ENCODE peak calls at places on chromosomes 11 and 22, in seven cellular contexts. S, X, F, V, M, C and N are unnamed samples. For H3K36me3, the result is how much of the 10 kb centered on the place peaks cover.

GRCh38 chr11:103624708-103625623 is 411.5 kb upstream of the DDI1 start:
- DNase-seq in S (no peak), X (peak), F (no peak), V (no peak), M (no peak), C (peak), N (no peak)

GRCh38 chr22:19612866-19613572 is 88.8 kb upstream of the CLDN5 start:
- DNase-seq in S (no peak), X (no peak), F (no peak), V (no peak), M (no peak), C (no peak), N (no peak)

GRCh38 chr11:35962373-35963138 is 18.7 kb downstream of the LDLRAD3 start:
- DNase-seq in S (no peak), X (no peak), F (no peak), V (no peak), M (no peak), C (no peak), N (no peak)

GRCh38 chr11:68353669-68354068 is 41.3 kb downstream of the LRP5 start:
- DNase-seq in S (no peak), X (no peak), F (no peak), V (no peak), M (no peak), C (no peak), N (no peak)

GRCh38 chr22:33112606-33113005 is 54.4 kb upstream of the SYN3 start:
- DNase-seq in S (no peak), X (no peak), F (no peak), V (no peak), M (no peak), C (no peak), N (no peak)

GRCh38 chr11:95364324-95365295 is 133.6 kb upstream of the SESN3 start:
- DNase-seq in S (no peak), X (no peak), F (no peak), V (no peak), M (no peak), C (peak), N (no peak)

GRCh38 chr22:45848904-45849303 is 128.1 kb downstream of the WNT7B start:
- DNase-seq in S (no peak), X (no peak), F (no peak), V (no peak), M (no peak), C (no peak), N (no peak)

GRCh38 chr11:2463766-2464277 is 19.0 kb downstream of the KCNQ1 start:
- DNase-seq in S (no peak), X (no peak), F (no peak), V (no peak), M (no peak), C (no peak), N (peak)

GRCh38 chr11:86726118-86726748 is 53.8 kb upstream of the ME3 start:
- DNase-seq in S (no peak), X (no peak), F (no peak), V (no peak), M (no peak), C (peak), N (no peak)

GRCh38 chr11:17550455-17551346 is 3.6 kb downstream of the OTOG start:
- DNase-seq in S (no peak), X (no peak), F (no peak), V (no peak), M (no peak), C (no peak), N (no peak)

GRCh38 chr22:46561435-46561905 is 24.1 kb upstream of the CELSR1 start:
- DNase-seq in S (peak), X (no peak), F (no peak), V (no peak), M (no peak), C (no peak), N (no peak)

GRCh38 chr11:44110231-44110679 is 14.8 kb downstream of the EXT2 start:
- DNase-seq in S (no peak), X (peak), F (no peak), V (no peak), M (peak), C (peak), N (no peak)
- H3K36me3 ChIP-seq in S (under half), X (under half), F (under half), V (under half), M (under half), C (under half), N (under half)

DNA sequence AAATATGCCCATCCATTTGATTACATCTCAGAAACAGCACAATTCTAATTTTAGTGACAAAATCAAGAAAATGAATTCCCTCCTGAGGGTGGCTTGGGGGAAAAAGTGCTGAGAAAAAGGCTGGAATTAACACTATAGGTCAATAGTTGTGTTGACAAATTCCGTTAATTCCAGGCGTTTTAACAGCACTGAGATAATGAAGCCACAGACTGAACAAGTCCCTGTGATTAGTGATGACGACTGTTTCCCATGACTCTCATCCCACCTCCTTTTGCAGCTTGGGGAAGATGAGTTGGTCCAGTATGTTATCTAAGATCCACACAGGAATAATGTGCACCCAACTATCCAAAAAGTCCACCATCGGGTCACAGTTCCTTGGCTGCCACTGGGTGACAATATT is 12.8 kb downstream of the SRRD start:
- DNase-seq in S (no peak), X (no peak), F (no peak), V (no peak), M (no peak), C (no peak), N (no peak)
- H3K36me3 ChIP-seq in S (under half), X (under half), F (under half), V (half or more), M (half or more), C (under half), N (half or more)

GRCh38 chr11:73976451-73977151 is 6.0 kb downstream of the UCP2 start:
- DNase-seq in S (no peak), X (no peak), F (no peak), V (no peak), M (no peak), C (no peak), N (no peak)

GRCh38 chr11:73975479-73975757 is 7.2 kb downstream of the UCP2 start:
- DNase-seq in S (no peak), X (no peak), F (no peak), V (no peak), M (no peak), C (no peak), N (no peak)

GRCh38 chr11:73972187-73972586 is 10.5 kb downstream of the UCP2 start:
- DNase-seq in S (no peak), X (no peak), F (no peak), V (no peak), M (no peak), C (no peak), N (no peak)

GRCh38 chr11:73972620-73973449 is 9.8 kb downstream of the UCP2 start:
- DNase-seq in S (no peak), X (no peak), F (no peak), V (no peak), M (no peak), C (no peak), N (no peak)

DNA sequence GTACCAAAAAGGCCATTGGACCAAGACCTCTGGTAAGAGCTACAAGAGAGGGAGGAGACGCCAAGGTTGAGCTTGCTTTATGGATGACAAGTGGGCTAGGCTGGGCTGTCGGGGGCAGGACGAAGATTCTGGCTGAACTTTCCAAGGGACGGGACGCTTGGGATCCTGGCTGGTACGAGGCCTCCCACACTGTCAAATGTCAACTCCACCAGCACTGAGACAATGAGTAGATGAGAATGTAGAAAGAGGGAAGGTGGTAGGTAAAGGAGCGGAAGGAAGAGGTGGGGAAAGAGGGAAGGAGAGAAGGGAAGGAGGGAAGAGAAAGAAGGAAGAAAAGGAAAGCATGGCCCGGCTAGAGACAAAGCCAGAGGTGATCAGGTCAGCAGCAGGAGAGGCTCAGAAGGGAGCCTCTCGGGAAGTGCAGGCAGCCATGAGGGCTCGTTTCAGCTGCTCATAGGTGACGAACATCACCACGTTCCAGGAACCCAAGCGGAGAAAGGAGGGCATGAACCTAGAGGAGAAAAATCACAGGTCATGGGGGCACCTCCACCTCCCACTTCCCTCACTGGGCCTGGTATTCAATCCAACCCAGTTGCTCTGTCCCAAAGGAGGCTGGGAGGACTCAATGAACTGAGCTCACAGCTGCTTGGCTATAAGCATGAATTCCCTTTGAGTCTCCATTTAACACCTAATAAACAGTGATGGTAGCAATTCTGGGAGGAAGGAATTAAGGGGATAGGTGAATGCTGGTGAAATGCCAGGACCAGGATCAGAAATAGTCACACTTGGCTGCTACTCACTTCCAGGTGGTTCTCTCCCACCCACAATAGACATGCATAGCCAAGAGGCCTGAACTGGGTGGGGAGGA is 7.8 kb downstream of the UCP2 start:
- DNase-seq in S (no peak), X (no peak), F (no peak), V (no peak), M (no peak), C (no peak), N (no peak)
- H3K36me3 ChIP-seq in S (under half), X (under half), F (under half), V (half or more), M (under half), C (under half), N (under half)

GRCh38 chr11:45877221-45877620 is 8.2 kb upstream of the MAPK8IP1 start:
- DNase-seq in S (no peak), X (no peak), F (no peak), V (no peak), M (no peak), C (no peak), N (no peak)

GRCh38 chr11:45872513-45873356 is 12.7 kb upstream of the MAPK8IP1 start:
- DNase-seq in S (no peak), X (peak), F (no peak), V (peak), M (no peak), C (peak), N (no peak)

GRCh38 chr11:45879803-45880685 is 5.4 kb upstream of the MAPK8IP1 start:
- DNase-seq in S (no peak), X (no peak), F (no peak), V (no peak), M (no peak), C (no peak), N (no peak)

GRCh38 chr11:45877845-45878244 is 7.6 kb upstream of the MAPK8IP1 start:
- DNase-seq in S (no peak), X (no peak), F (no peak), V (no peak), M (no peak), C (no peak), N (no peak)

GRCh38 chr11:45876401-45876800 is 9.1 kb upstream of the MAPK8IP1 start:
- DNase-seq in S (no peak), X (no peak), F (no peak), V (no peak), M (no peak), C (no peak), N (no peak)
- H3K36me3 ChIP-seq in S (under half), X (under half), F (under half), V (under half), M (under half), C (under half), N (half or more)

DNA sequence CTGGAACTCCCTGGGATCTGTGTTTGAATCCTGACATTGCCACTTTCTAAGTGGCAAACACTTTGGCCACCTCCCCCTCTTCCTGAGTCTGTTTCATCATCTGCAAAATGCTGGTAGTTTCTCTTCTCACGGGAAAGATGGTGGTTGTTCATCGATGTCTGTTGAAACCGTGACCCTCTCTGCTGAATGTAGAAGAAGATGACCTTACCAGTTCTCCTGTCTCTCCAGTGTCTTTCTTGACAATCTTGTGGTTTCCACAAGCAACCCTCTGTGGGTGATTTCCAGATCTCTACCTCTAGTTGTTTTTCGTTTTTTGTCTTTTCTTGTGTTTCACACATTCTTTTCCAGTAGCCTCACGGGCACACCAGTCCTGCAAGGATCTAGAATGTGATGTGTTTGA is 27.5 kb downstream of the ZBTB16 start:
- DNase-seq in S (no peak), X (no peak), F (no peak), V (no peak), M (no peak), C (no peak), N (no peak)
- H3K36me3 ChIP-seq in S (under half), X (under half), F (under half), V (under half), M (under half), C (under half), N (half or more)

DNA sequence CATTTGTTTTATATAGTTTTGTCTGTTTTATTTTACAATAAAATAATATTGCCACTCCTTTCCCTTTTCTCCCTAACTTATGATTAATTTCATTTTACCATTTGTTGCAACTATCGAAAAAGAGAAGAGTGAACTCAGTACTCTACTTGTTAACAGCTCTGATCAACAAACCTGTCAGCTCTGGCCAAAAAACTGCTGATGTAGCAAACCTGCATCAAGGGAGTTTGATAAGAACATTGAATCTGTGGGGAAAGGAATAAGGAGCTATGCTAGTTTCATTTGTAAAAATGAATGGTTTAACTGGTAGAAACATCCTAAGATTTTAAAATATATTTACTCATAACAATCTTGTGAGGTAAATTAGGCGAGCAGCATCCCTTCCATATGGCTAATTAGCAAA is 42.9 kb downstream of the EIF4ENIF1 start:
- DNase-seq in S (no peak), X (no peak), F (no peak), V (no peak), M (no peak), C (no peak), N (no peak)
- H3K36me3 ChIP-seq in S (under half), X (under half), F (under half), V (under half), M (under half), C (under half), N (half or more)

DNA sequence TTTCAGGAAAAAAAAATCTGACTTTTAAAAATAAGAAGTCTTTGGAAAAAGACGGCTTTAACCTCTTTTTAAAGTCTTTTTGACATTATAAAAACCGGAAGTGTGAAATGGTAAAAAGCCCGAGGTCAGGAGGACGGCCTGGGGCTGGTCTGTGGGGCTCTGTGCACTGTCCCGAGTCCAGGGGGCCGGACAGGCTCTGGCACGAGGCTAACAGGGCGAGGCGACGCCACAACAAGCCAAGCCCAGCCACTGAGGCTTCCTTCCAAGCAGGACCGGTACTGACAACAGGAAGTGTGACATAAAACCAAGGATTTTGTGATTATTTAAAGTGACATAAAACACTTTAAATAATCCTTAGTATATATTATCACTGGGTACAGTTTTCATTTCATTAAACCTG is 39.2 kb downstream of the BRD1 start:
- DNase-seq in S (peak), X (peak), F (no peak), V (no peak), M (peak), C (no peak), N (peak)
- H3K36me3 ChIP-seq in S (under half), X (under half), F (under half), V (half or more), M (under half), C (under half), N (half or more)

GRCh38 chr11:66231561-66231960 is 36.9 kb upstream of the RAB1B start:
- DNase-seq in S (no peak), X (no peak), F (no peak), V (no peak), M (no peak), C (no peak), N (no peak)
- H3K36me3 ChIP-seq in S (under half), X (under half), F (under half), V (under half), M (under half), C (under half), N (half or more)

DNA sequence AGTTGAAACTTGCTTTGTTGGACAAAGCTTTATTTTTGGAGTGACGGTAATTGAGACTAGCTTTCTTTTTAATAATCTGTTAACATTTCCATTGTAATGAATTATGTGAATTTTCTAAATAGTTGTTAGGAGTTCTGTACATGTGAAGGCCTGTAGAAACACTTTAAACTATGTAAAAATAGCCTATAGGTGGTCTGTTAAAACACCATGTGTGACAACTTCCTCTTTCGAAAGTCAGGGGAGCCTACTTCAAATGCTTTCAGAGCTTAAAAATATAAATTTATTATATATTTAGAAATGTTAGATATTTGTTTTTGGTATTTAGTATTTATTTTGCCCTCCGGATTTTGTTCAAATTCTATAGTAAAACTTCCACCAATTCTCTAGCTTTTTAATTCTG is 28.7 kb downstream of the DDIAS start:
- DNase-seq in S (no peak), X (no peak), F (no peak), V (no peak), M (no peak), C (no peak), N (no peak)
- H3K36me3 ChIP-seq in S (under half), X (under half), F (under half), V (under half), M (under half), C (under half), N (under half)